ENCODE peak calls at places on chromosomes 13 and 19, in six cellular contexts. E is T-cell; M is RPMI8226; Y is AG10803; L is uterus; F is activated CD4-positive, alpha-beta T cell treated with anti-CD3 and anti-CD28 coated beads, Interleukin-2, amount 10 ng/mL, durations not matched to agents 7 days and 5 days. K is an unnamed sample.

GRCh38 chr19:19165396-19165795 is 4.7 kb downstream of the MEF2B start:
- DNase-seq in E (no peak), M (no peak), Y (no peak), L (no peak), F (no peak), K (no peak)

GRCh38 chr19:15330801-15331418 is 1.4 kb downstream of the BRD4 start:
- DNase-seq in E (no peak), M (no peak), Y (peak; percentile 68), L (no peak), F (peak; percentile 10), K (no peak)

GRCh38 chr19:38894968-38895367 is 4.5 kb downstream of the SIRT2 start:
- DNase-seq in E (no peak), M (no peak), Y (no peak), L (no peak), F (no peak), K (no peak)

GRCh38 chr19:29372461-29372860 is 153.3 kb upstream of the VSTM2B start:
- DNase-seq in E (no peak), M (no peak), Y (no peak), L (no peak), F (no peak), K (no peak)

GRCh38 chr19:18521692-18522123 is at the start of gene ELL:
- DNase-seq in E (no peak), M (no peak), Y (no peak), L (no peak), F (no peak), K (no peak)

GRCh38 chr19:47618771-47619170 is 9.8 kb downstream of the BICRA start:
- DNase-seq in E (no peak), M (no peak), Y (peak; percentile 48), L (peak; percentile 55), F (no peak), K (no peak)

GRCh38 chr13:29743229-29743786 is 107.1 kb downstream of the UBL3 start:
- DNase-seq in E (no peak), M (no peak), Y (peak; percentile 91), L (peak; percentile 80), F (no peak), K (peak; percentile 6)

GRCh38 chr19:30679789-30680188 is 307.6 kb downstream of the ZNF536 start:
- DNase-seq in E (no peak), M (no peak), Y (no peak), L (no peak), F (no peak), K (no peak)

GRCh38 chr19:31160346-31160926 is 188.8 kb downstream of the TSHZ3 start:
- DNase-seq in E (no peak), M (no peak), Y (peak; percentile 53), L (no peak), F (no peak), K (no peak)

GRCh38 chr19:29524912-29525870 is 603 bp upstream of the VSTM2B start:
- DNase-seq in E (no peak), M (no peak), Y (no peak), L (no peak), F (no peak), K (no peak)